ENCODE peak calls at places on chromosomes 3 and 15, in eight cellular contexts. One of them, this sample, is unnamed.

GRCh38 chr3:21955406-21955805 is 204.4 kb upstream of the ZNF385D start:
- DNase-seq in KBM-7: no peak
- DNase-seq in stimulated activated CD4-positive, alpha-beta T cell treated with anti-CD3 and anti-CD28 coated beads, Interleukin-2, amount 100 ng/mL, for 24 hours: no peak
- DNase-seq in T-helper 1 cell: no peak
- DNase-seq in bronchial epithelial cell: no peak
- DNase-seq in nucleus accumbens: no peak
- DNase-seq in GM13976: no peak
- DNase-seq in ACHN: no peak
- DNase-seq in this sample: no peak

GRCh38 chr15:80095959-80096358 is 36.5 kb downstream of the ZFAND6 start:
- DNase-seq in KBM-7: no peak
- DNase-seq in stimulated activated CD4-positive, alpha-beta T cell treated with anti-CD3 and anti-CD28 coated beads, Interleukin-2, amount 100 ng/mL, for 24 hours: no peak
- DNase-seq in T-helper 1 cell: no peak
- DNase-seq in bronchial epithelial cell: no peak
- DNase-seq in nucleus accumbens: no peak
- DNase-seq in GM13976: no peak
- DNase-seq in ACHN: no peak
- DNase-seq in this sample: no peak

GRCh38 chr3:187406927-187407326 is 38.7 kb downstream of the RTP4 start:
- DNase-seq in KBM-7: no peak
- DNase-seq in stimulated activated CD4-positive, alpha-beta T cell treated with anti-CD3 and anti-CD28 coated beads, Interleukin-2, amount 100 ng/mL, for 24 hours: no peak
- DNase-seq in T-helper 1 cell: no peak
- DNase-seq in bronchial epithelial cell: peak
- DNase-seq in nucleus accumbens: no peak
- DNase-seq in GM13976: no peak
- DNase-seq in ACHN: no peak
- DNase-seq in this sample: no peak

GRCh38 chr15:75843618-75844610 is 667 bp downstream of the UBE2Q2 start:
- DNase-seq in KBM-7: peak
- DNase-seq in stimulated activated CD4-positive, alpha-beta T cell treated with anti-CD3 and anti-CD28 coated beads, Interleukin-2, amount 100 ng/mL, for 24 hours: peak
- DNase-seq in T-helper 1 cell: peak
- DNase-seq in bronchial epithelial cell: peak
- DNase-seq in nucleus accumbens: peak
- DNase-seq in GM13976: peak
- DNase-seq in ACHN: peak
- DNase-seq in this sample: peak

GRCh38 chr15:85100186-85100937 is 118.7 kb downstream of the PDE8A start:
- DNase-seq in KBM-7: peak
- DNase-seq in stimulated activated CD4-positive, alpha-beta T cell treated with anti-CD3 and anti-CD28 coated beads, Interleukin-2, amount 100 ng/mL, for 24 hours: no peak
- DNase-seq in T-helper 1 cell: no peak
- DNase-seq in bronchial epithelial cell: no peak
- DNase-seq in nucleus accumbens: no peak
- DNase-seq in GM13976: no peak
- DNase-seq in ACHN: no peak
- DNase-seq in this sample: no peak

GRCh38 chr3:142019794-142020320 is 129.5 kb downstream of the TFDP2 start:
- DNase-seq in KBM-7: peak
- DNase-seq in stimulated activated CD4-positive, alpha-beta T cell treated with anti-CD3 and anti-CD28 coated beads, Interleukin-2, amount 100 ng/mL, for 24 hours: no peak
- DNase-seq in T-helper 1 cell: no peak
- DNase-seq in bronchial epithelial cell: peak
- DNase-seq in nucleus accumbens: no peak
- DNase-seq in GM13976: peak
- DNase-seq in ACHN: no peak
- DNase-seq in this sample: no peak

GRCh38 chr3:50388021-50388719 is 28.8 kb upstream of the TMEM115 start:
- DNase-seq in KBM-7: peak
- DNase-seq in stimulated activated CD4-positive, alpha-beta T cell treated with anti-CD3 and anti-CD28 coated beads, Interleukin-2, amount 100 ng/mL, for 24 hours: no peak
- DNase-seq in T-helper 1 cell: no peak
- DNase-seq in bronchial epithelial cell: no peak
- DNase-seq in nucleus accumbens: no peak
- DNase-seq in GM13976: peak
- DNase-seq in ACHN: no peak
- DNase-seq in this sample: peak

GRCh38 chr15:57227181-57227580 is 149.1 kb upstream of the CGNL1 start:
- DNase-seq in KBM-7: no peak
- DNase-seq in stimulated activated CD4-positive, alpha-beta T cell treated with anti-CD3 and anti-CD28 coated beads, Interleukin-2, amount 100 ng/mL, for 24 hours: no peak
- DNase-seq in T-helper 1 cell: no peak
- DNase-seq in bronchial epithelial cell: no peak
- DNase-seq in nucleus accumbens: no peak
- DNase-seq in GM13976: no peak
- DNase-seq in ACHN: no peak
- DNase-seq in this sample: no peak

GRCh38 chr15:57236561-57237281 is 139.6 kb upstream of the CGNL1 start:
- DNase-seq in KBM-7: no peak
- DNase-seq in stimulated activated CD4-positive, alpha-beta T cell treated with anti-CD3 and anti-CD28 coated beads, Interleukin-2, amount 100 ng/mL, for 24 hours: no peak
- DNase-seq in T-helper 1 cell: no peak
- DNase-seq in bronchial epithelial cell: no peak
- DNase-seq in nucleus accumbens: no peak
- DNase-seq in GM13976: no peak
- DNase-seq in ACHN: no peak
- DNase-seq in this sample: no peak

GRCh38 chr3:194095464-194095863 is 40.5 kb upstream of the HES1 start:
- DNase-seq in KBM-7: peak
- DNase-seq in stimulated activated CD4-positive, alpha-beta T cell treated with anti-CD3 and anti-CD28 coated beads, Interleukin-2, amount 100 ng/mL, for 24 hours: no peak
- DNase-seq in T-helper 1 cell: no peak
- DNase-seq in bronchial epithelial cell: peak
- DNase-seq in nucleus accumbens: no peak
- DNase-seq in GM13976: no peak
- DNase-seq in ACHN: no peak
- DNase-seq in this sample: no peak

GRCh38 chr3:192850501-192850981 is 67.1 kb downstream of the MB21D2 start:
- DNase-seq in KBM-7: peak
- DNase-seq in stimulated activated CD4-positive, alpha-beta T cell treated with anti-CD3 and anti-CD28 coated beads, Interleukin-2, amount 100 ng/mL, for 24 hours: peak
- DNase-seq in T-helper 1 cell: no peak
- DNase-seq in bronchial epithelial cell: peak
- DNase-seq in nucleus accumbens: no peak
- DNase-seq in GM13976: peak
- DNase-seq in ACHN: peak
- DNase-seq in this sample: no peak

GRCh38 chr3:20225769-20226168 is 39.8 kb upstream of the SGO1 start:
- DNase-seq in KBM-7: peak
- DNase-seq in stimulated activated CD4-positive, alpha-beta T cell treated with anti-CD3 and anti-CD28 coated beads, Interleukin-2, amount 100 ng/mL, for 24 hours: no peak
- DNase-seq in T-helper 1 cell: no peak
- DNase-seq in bronchial epithelial cell: peak
- DNase-seq in nucleus accumbens: no peak
- DNase-seq in GM13976: no peak
- DNase-seq in ACHN: peak
- DNase-seq in this sample: no peak

GRCh38 chr3:49276475-49277356 is at the start of gene C3orf62:
- DNase-seq in KBM-7: no peak
- DNase-seq in stimulated activated CD4-positive, alpha-beta T cell treated with anti-CD3 and anti-CD28 coated beads, Interleukin-2, amount 100 ng/mL, for 24 hours: peak
- DNase-seq in T-helper 1 cell: peak
- DNase-seq in bronchial epithelial cell: peak
- DNase-seq in nucleus accumbens: peak
- DNase-seq in GM13976: peak
- DNase-seq in ACHN: no peak
- DNase-seq in this sample: peak

GRCh38 chr3:133595341-133595740 is 21.9 kb downstream of the CDV3 start:
- DNase-seq in KBM-7: no peak
- DNase-seq in stimulated activated CD4-positive, alpha-beta T cell treated with anti-CD3 and anti-CD28 coated beads, Interleukin-2, amount 100 ng/mL, for 24 hours: peak
- DNase-seq in T-helper 1 cell: no peak
- DNase-seq in bronchial epithelial cell: peak
- DNase-seq in nucleus accumbens: no peak
- DNase-seq in GM13976: no peak
- DNase-seq in ACHN: no peak
- DNase-seq in this sample: no peak

GRCh38 chr3:19106307-19106706 is 42.0 kb upstream of the KCNH8 start:
- DNase-seq in KBM-7: no peak
- DNase-seq in stimulated activated CD4-positive, alpha-beta T cell treated with anti-CD3 and anti-CD28 coated beads, Interleukin-2, amount 100 ng/mL, for 24 hours: no peak
- DNase-seq in T-helper 1 cell: no peak
- DNase-seq in bronchial epithelial cell: no peak
- DNase-seq in nucleus accumbens: no peak
- DNase-seq in GM13976: no peak
- DNase-seq in ACHN: no peak
- DNase-seq in this sample: no peak

GRCh38 chr3:195701042-195701910 is 19.5 kb upstream of the MUC20 start:
- DNase-seq in KBM-7: no peak
- DNase-seq in stimulated activated CD4-positive, alpha-beta T cell treated with anti-CD3 and anti-CD28 coated beads, Interleukin-2, amount 100 ng/mL, for 24 hours: no peak
- DNase-seq in T-helper 1 cell: no peak
- DNase-seq in bronchial epithelial cell: no peak
- DNase-seq in nucleus accumbens: no peak
- DNase-seq in GM13976: no peak
- DNase-seq in ACHN: no peak
- DNase-seq in this sample: no peak

GRCh38 chr3:90092994-90093393 is 985.6 kb downstream of the EPHA3 start:
- DNase-seq in KBM-7: peak
- DNase-seq in stimulated activated CD4-positive, alpha-beta T cell treated with anti-CD3 and anti-CD28 coated beads, Interleukin-2, amount 100 ng/mL, for 24 hours: no peak
- DNase-seq in T-helper 1 cell: no peak
- DNase-seq in bronchial epithelial cell: peak
- DNase-seq in nucleus accumbens: no peak
- DNase-seq in GM13976: peak
- DNase-seq in ACHN: peak
- DNase-seq in this sample: no peak

GRCh38 chr15:40582726-40583246 is 11.3 kb upstream of the KNL1 start:
- DNase-seq in KBM-7: no peak
- DNase-seq in stimulated activated CD4-positive, alpha-beta T cell treated with anti-CD3 and anti-CD28 coated beads, Interleukin-2, amount 100 ng/mL, for 24 hours: no peak
- DNase-seq in T-helper 1 cell: no peak
- DNase-seq in bronchial epithelial cell: no peak
- DNase-seq in nucleus accumbens: no peak
- DNase-seq in GM13976: no peak
- DNase-seq in ACHN: no peak
- DNase-seq in this sample: no peak

GRCh38 chr3:4396599-4396998 is 70.5 kb downstream of the SUMF1 start:
- DNase-seq in KBM-7: no peak
- DNase-seq in stimulated activated CD4-positive, alpha-beta T cell treated with anti-CD3 and anti-CD28 coated beads, Interleukin-2, amount 100 ng/mL, for 24 hours: no peak
- DNase-seq in T-helper 1 cell: no peak
- DNase-seq in bronchial epithelial cell: no peak
- DNase-seq in nucleus accumbens: no peak
- DNase-seq in GM13976: no peak
- DNase-seq in ACHN: no peak
- DNase-seq in this sample: no peak

GRCh38 chr3:182979719-182980191 is 583 bp downstream of the DCUN1D1 start:
- DNase-seq in KBM-7: peak
- DNase-seq in stimulated activated CD4-positive, alpha-beta T cell treated with anti-CD3 and anti-CD28 coated beads, Interleukin-2, amount 100 ng/mL, for 24 hours: peak
- DNase-seq in T-helper 1 cell: peak
- DNase-seq in bronchial epithelial cell: peak
- DNase-seq in nucleus accumbens: peak
- DNase-seq in GM13976: peak
- DNase-seq in ACHN: peak
- DNase-seq in this sample: peak

GRCh38 chr3:157532529-157533297 is 29.5 kb upstream of the VEPH1 start:
- DNase-seq in KBM-7: peak
- DNase-seq in stimulated activated CD4-positive, alpha-beta T cell treated with anti-CD3 and anti-CD28 coated beads, Interleukin-2, amount 100 ng/mL, for 24 hours: no peak
- DNase-seq in T-helper 1 cell: no peak
- DNase-seq in bronchial epithelial cell: peak
- DNase-seq in nucleus accumbens: no peak
- DNase-seq in GM13976: peak
- DNase-seq in ACHN: peak
- DNase-seq in this sample: no peak

GRCh38 chr3:139327861-139328260 is 16.0 kb upstream of the MRPS22 start:
- DNase-seq in KBM-7: peak
- DNase-seq in stimulated activated CD4-positive, alpha-beta T cell treated with anti-CD3 and anti-CD28 coated beads, Interleukin-2, amount 100 ng/mL, for 24 hours: no peak
- DNase-seq in T-helper 1 cell: no peak
- DNase-seq in bronchial epithelial cell: no peak
- DNase-seq in nucleus accumbens: no peak
- DNase-seq in GM13976: no peak
- DNase-seq in ACHN: no peak
- DNase-seq in this sample: no peak

GRCh38 chr3:42190701-42191442 is 75.1 kb downstream of the CCK start:
- DNase-seq in KBM-7: peak
- DNase-seq in stimulated activated CD4-positive, alpha-beta T cell treated with anti-CD3 and anti-CD28 coated beads, Interleukin-2, amount 100 ng/mL, for 24 hours: peak
- DNase-seq in T-helper 1 cell: peak
- DNase-seq in bronchial epithelial cell: peak
- DNase-seq in nucleus accumbens: no peak
- DNase-seq in GM13976: peak
- DNase-seq in ACHN: peak
- DNase-seq in this sample: peak

GRCh38 chr3:172171396-172172075 is 132.2 kb downstream of the FNDC3B start:
- DNase-seq in KBM-7: no peak
- DNase-seq in stimulated activated CD4-positive, alpha-beta T cell treated with anti-CD3 and anti-CD28 coated beads, Interleukin-2, amount 100 ng/mL, for 24 hours: no peak
- DNase-seq in T-helper 1 cell: no peak
- DNase-seq in bronchial epithelial cell: no peak
- DNase-seq in nucleus accumbens: no peak
- DNase-seq in GM13976: no peak
- DNase-seq in ACHN: no peak
- DNase-seq in this sample: no peak

GRCh38 chr3:123644358-123644757 is 59.5 kb upstream of the HACD2 start:
- DNase-seq in KBM-7: peak
- DNase-seq in stimulated activated CD4-positive, alpha-beta T cell treated with anti-CD3 and anti-CD28 coated beads, Interleukin-2, amount 100 ng/mL, for 24 hours: no peak
- DNase-seq in T-helper 1 cell: no peak
- DNase-seq in bronchial epithelial cell: peak
- DNase-seq in nucleus accumbens: no peak
- DNase-seq in GM13976: no peak
- DNase-seq in ACHN: no peak
- DNase-seq in this sample: no peak